ENCODE peak calls at places on chromosome 12, in eight cellular contexts. L, P, T, F, Z, A, K and N are unnamed samples.

GRCh38 chr12:6613776-6614512 is 6.8 kb upstream of the CHD4 start:
- DNase-seq in L (no peak), P (peak; percentile 95), T (peak; percentile 97), F (peak; percentile 90), Z (peak; percentile 90), A (peak; percentile 98), K (peak; percentile 90), N (peak; percentile 93)

GRCh38 chr12:14545144-14546124 is 22.2 kb downstream of the PLBD1 start:
- DNase-seq in L (no peak), P (no peak), T (no peak), F (no peak), Z (peak; percentile 21), A (no peak), K (no peak), N (no peak)

GRCh38 chr12:51082561-51083139 is 746 bp downstream of the CSRNP2 start:
- DNase-seq in L (no peak), P (no peak), T (peak; percentile 7), F (no peak), Z (peak; percentile 22), A (no peak), K (no peak), N (no peak)

GRCh38 chr12:91577586-91578539 is 395.2 kb upstream of the DCN start:
- DNase-seq in L (no peak), P (peak; percentile 15), T (no peak), F (no peak), Z (no peak), A (no peak), K (no peak), N (no peak)

GRCh38 chr12:66633676-66634075 is 45.2 kb downstream of the GRIP1 start:
- DNase-seq in L (no peak), P (no peak), T (no peak), F (no peak), Z (no peak), A (no peak), K (no peak), N (no peak)

GRCh38 chr12:45907955-45908354 is 82.4 kb downstream of the SCAF11 start:
- DNase-seq in L (no peak), P (no peak), T (no peak), F (no peak), Z (no peak), A (no peak), K (no peak), N (no peak)

GRCh38 chr12:57235012-57235727 is 5.7 kb downstream of the SHMT2 start:
- DNase-seq in L (no peak), P (no peak), T (peak; percentile 63), F (peak; percentile 77), Z (no peak), A (peak; percentile 72), K (peak; percentile 79), N (no peak)

GRCh38 chr12:50082644-50083043 is 2.5 kb upstream of the SMARCD1 start:
- DNase-seq in L (no peak), P (no peak), T (peak; percentile 89), F (no peak), Z (peak; percentile 75), A (no peak), K (no peak), N (no peak)

GRCh38 chr12:126667340-126667739 is 1599.6 kb upstream of the TMEM132C start:
- DNase-seq in L (no peak), P (no peak), T (no peak), F (no peak), Z (no peak), A (no peak), K (no peak), N (no peak)

GRCh38 chr12:10612954-10613333 is 465 bp downstream of the MAGOHB start:
- DNase-seq in L (no peak), P (no peak), T (no peak), F (no peak), Z (no peak), A (no peak), K (no peak), N (no peak)

GRCh38 chr12:64610092-64610659 is at the start of gene RASSF3:
- DNase-seq in L (no peak), P (peak; percentile 38), T (peak; percentile 44), F (peak; percentile 82), Z (peak; percentile 85), A (peak; percentile 80), K (peak; percentile 95), N (no peak)
- TF ChIP-seq POLR2AphosphoS5 in L (no peak), P (peak; percentile 68), T (peak; percentile 31), F (peak; percentile 56), Z (peak; percentile 69), A (peak; percentile 51), K (peak; percentile 25), N (no peak)

GRCh38 chr12:870378-870777 is 79.1 kb downstream of the RAD52 start:
- DNase-seq in L (no peak), P (no peak), T (no peak), F (no peak), Z (no peak), A (no peak), K (no peak), N (no peak)

GRCh38 chr12:873954-874353 is 75.5 kb downstream of the RAD52 start:
- DNase-seq in L (no peak), P (no peak), T (peak; percentile 53), F (no peak), Z (no peak), A (no peak), K (no peak), N (no peak)

GRCh38 chr12:865614-866013 is 83.9 kb downstream of the RAD52 start:
- DNase-seq in L (no peak), P (no peak), T (no peak), F (no peak), Z (no peak), A (no peak), K (no peak), N (no peak)

GRCh38 chr12:867905-868304 is 81.6 kb downstream of the RAD52 start:
- DNase-seq in L (no peak), P (no peak), T (no peak), F (no peak), Z (no peak), A (no peak), K (no peak), N (no peak)

GRCh38 chr12:868722-869121 is 80.8 kb downstream of the RAD52 start:
- DNase-seq in L (no peak), P (no peak), T (no peak), F (no peak), Z (no peak), A (no peak), K (no peak), N (no peak)
- H3K36me3 ChIP-seq in L (peaks cover 37% of the 10 kb centered on the region), P (peaks cover 13% of the 10 kb centered on the region), T (peaks cover 55% of the 10 kb centered on the region), F (peaks cover 91% of the 10 kb centered on the region), Z (peaks cover 24% of the 10 kb centered on the region), A (peaks cover 88% of the 10 kb centered on the region), K (peaks cover 49% of the 10 kb centered on the region), N (no peaks in the 10 kb centered on the region)

DNA sequence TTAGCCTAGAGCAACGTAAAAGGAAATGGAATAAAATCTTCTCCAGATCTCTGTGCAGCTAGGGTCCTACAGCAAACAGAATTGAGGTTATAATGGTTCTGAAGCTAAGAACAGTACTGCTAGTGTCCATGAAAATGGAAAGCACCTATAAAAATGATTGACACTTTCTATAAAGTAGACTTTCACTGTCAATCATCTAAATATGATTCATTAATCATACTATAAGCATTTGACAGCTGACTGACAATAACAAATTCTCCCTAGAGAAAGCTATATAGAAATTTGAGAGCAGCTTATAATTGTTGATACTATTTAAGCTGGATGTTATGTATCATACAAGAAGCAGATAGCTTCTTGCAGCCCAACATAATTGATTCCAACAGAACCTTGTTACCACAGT is 80.9 kb downstream of the PDZRN4 start:
- DNase-seq in L (no peak), P (no peak), T (no peak), F (no peak), Z (no peak), A (no peak), K (no peak), N (no peak)
- TF ChIP-seq POLR2AphosphoS5 in L (no peak), P (no peak), T (no peak), F (no peak), Z (no peak), A (no peak), K (no peak), N (no peak)

DNA sequence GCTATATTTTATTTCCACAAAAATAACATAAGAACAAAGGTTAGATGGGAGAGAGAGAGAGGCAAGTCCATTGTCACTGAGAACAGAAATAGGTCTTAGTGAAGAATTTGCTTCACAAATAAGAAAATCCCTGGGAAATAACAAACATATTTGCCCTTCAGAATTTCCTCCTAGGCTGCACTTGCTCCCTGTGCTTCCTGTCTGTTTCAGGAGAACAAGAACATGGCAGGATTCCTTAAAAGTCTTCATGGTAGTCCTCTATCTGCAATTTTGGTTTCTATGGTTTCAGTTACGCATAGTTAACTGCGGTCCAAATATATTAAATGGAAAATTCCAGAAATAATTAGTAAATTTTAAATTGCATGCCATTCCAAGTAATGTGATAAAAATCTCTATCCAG is 34.1 kb downstream of the SENP1 start:
- DNase-seq in L (no peak), P (no peak), T (no peak), F (no peak), Z (no peak), A (no peak), K (no peak), N (no peak)
- H3K36me3 ChIP-seq in L (peaks cover 25% of the 10 kb centered on the region), P (peaks cover 30% of the 10 kb centered on the region), T (peaks cover 45% of the 10 kb centered on the region), F (peaks cover 86% of the 10 kb centered on the region), Z (peaks cover 22% of the 10 kb centered on the region), A (peaks cover 84% of the 10 kb centered on the region), K (peaks cover 30% of the 10 kb centered on the region), N (peaks cover 5% of the 10 kb centered on the region)

GRCh38 chr12:132439333-132439904 is 50.5 kb upstream of the FBRSL1 start:
- DNase-seq in L (no peak), P (no peak), T (no peak), F (no peak), Z (no peak), A (no peak), K (no peak), N (no peak)
- TF ChIP-seq POLR2AphosphoS5 in L (no peak), P (no peak), T (no peak), F (no peak), Z (no peak), A (no peak), K (no peak), N (no peak)